ENCODE peak calls at places on chromosomes 16 and 17, in nine cellular contexts. K is thoracic aorta, X is LoVo, I is IMR-90, Q is A172, U is Ammon's horn, Y is SHP77, W is heart left ventricle, B is ACHN. L is an unnamed sample.
A peak's percentile ranks its signal among the peaks of the same experiment; 100 is the strongest.

GRCh38 chr16:83552193-83552592 is 255.6 kb upstream of the HSBP1 start:
- DNase-seq in K (no peak), X (no peak), I (peak; percentile 77), Q (peak; percentile 89), U (no peak), Y (no peak), W (no peak), B (peak; percentile 90), L (peak; percentile 62)

GRCh38 chr16:19926449-19927390 is 42.1 kb upstream of the GPRC5B start:
- DNase-seq in K (no peak), X (no peak), I (peak; percentile 76), Q (peak; percentile 80), U (no peak), Y (no peak), W (no peak), B (peak; percentile 63), L (peak; percentile 48)

GRCh38 chr17:42917236-42917603 is 16.6 kb downstream of the G6PC1 start:
- DNase-seq in K (no peak), X (no peak), I (no peak), Q (peak; percentile 19), U (no peak), Y (no peak), W (no peak), B (no peak), L (peak; percentile 35)

GRCh38 chr17:17824780-17825614 is 11.8 kb downstream of the SREBF1 start:
- DNase-seq in K (no peak), X (no peak), I (no peak), Q (no peak), U (no peak), Y (no peak), W (no peak), B (no peak), L (no peak)

GRCh38 chr17:16178836-16179235 is 36.5 kb downstream of the NCOR1 start:
- DNase-seq in K (no peak), X (no peak), I (peak; percentile 56), Q (no peak), U (no peak), Y (no peak), W (no peak), B (no peak), L (peak; percentile 21)

GRCh38 chr17:47072881-47073280 is 93.8 kb upstream of the RPRML start:
- DNase-seq in K (no peak), X (no peak), I (peak; percentile 33), Q (no peak), U (peak; percentile 73), Y (no peak), W (peak; percentile 44), B (no peak), L (peak; percentile 9)

GRCh38 chr17:27568216-27568615 is 62.8 kb upstream of the LGALS9 start:
- DNase-seq in K (no peak), X (no peak), I (no peak), Q (no peak), U (no peak), Y (no peak), W (no peak), B (no peak), L (no peak)

GRCh38 chr17:19281161-19281560 is 44.0 kb downstream of the EPN2 start:
- DNase-seq in K (no peak), X (no peak), I (no peak), Q (no peak), U (no peak), Y (no peak), W (no peak), B (no peak), L (no peak)

GRCh38 chr16:67428146-67428731 is 2.7 kb upstream of the HSD11B2 start:
- DNase-seq in K (no peak), X (peak; percentile 53), I (peak; percentile 47), Q (no peak), U (peak; percentile 66), Y (peak; percentile 79), W (peak; percentile 80), B (peak; percentile 80), L (peak; percentile 60)

GRCh38 chr17:66702106-66702936 is 132.6 kb upstream of the CACNG5 start:
- DNase-seq in K (no peak), X (peak; percentile 67), I (peak; percentile 73), Q (no peak), U (no peak), Y (no peak), W (no peak), B (no peak), L (no peak)

L was measured in fibroblast of lung.